ENCODE peak calls at places on chromosomes 7 and 10, in five cellular contexts. One of them, this sample, is unnamed.

GRCh38 chr7:134246761-134247160 is 70.0 kb downstream of the SLC35B4 start:
- DNase-seq in activated naive CD8-positive, alpha-beta T cell treated with anti-CD3 and anti-CD28 coated beads, Interleukin-2, amount 50 U/mL, for 24 hours: no peak
- DNase-seq in hepatocyte: no peak
- DNase-seq in neural crest cell: no peak
- DNase-seq in SK-MEL-5: peak; percentile 72
- DNase-seq in this sample: no peak

GRCh38 chr10:21281765-21282484 is 243.6 kb downstream of the SKIDA1 start:
- DNase-seq in activated naive CD8-positive, alpha-beta T cell treated with anti-CD3 and anti-CD28 coated beads, Interleukin-2, amount 50 U/mL, for 24 hours: no peak
- DNase-seq in hepatocyte: no peak
- DNase-seq in neural crest cell: no peak
- DNase-seq in SK-MEL-5: no peak
- DNase-seq in this sample: no peak

GRCh38 chr10:74453151-74453550 is 302.1 kb downstream of the ADK start:
- DNase-seq in activated naive CD8-positive, alpha-beta T cell treated with anti-CD3 and anti-CD28 coated beads, Interleukin-2, amount 50 U/mL, for 24 hours: no peak
- DNase-seq in hepatocyte: no peak
- DNase-seq in neural crest cell: no peak
- DNase-seq in SK-MEL-5: peak; percentile 32
- DNase-seq in this sample: no peak

GRCh38 chr7:143884978-143885559 is 16.9 kb downstream of the TCAF1 start:
- DNase-seq in activated naive CD8-positive, alpha-beta T cell treated with anti-CD3 and anti-CD28 coated beads, Interleukin-2, amount 50 U/mL, for 24 hours: peak; percentile 38
- DNase-seq in hepatocyte: peak; percentile 84
- DNase-seq in neural crest cell: peak; percentile 62
- DNase-seq in SK-MEL-5: no peak
- DNase-seq in this sample: no peak

GRCh38 chr7:87513735-87514319 is 38.3 kb upstream of the ABCB4 start:
- DNase-seq in activated naive CD8-positive, alpha-beta T cell treated with anti-CD3 and anti-CD28 coated beads, Interleukin-2, amount 50 U/mL, for 24 hours: no peak
- DNase-seq in hepatocyte: no peak
- DNase-seq in neural crest cell: no peak
- DNase-seq in SK-MEL-5: peak; percentile 70
- DNase-seq in this sample: no peak

GRCh38 chr10:87654212-87654611 is 5.5 kb upstream of the PAPSS2 start:
- DNase-seq in activated naive CD8-positive, alpha-beta T cell treated with anti-CD3 and anti-CD28 coated beads, Interleukin-2, amount 50 U/mL, for 24 hours: no peak
- DNase-seq in hepatocyte: no peak
- DNase-seq in neural crest cell: no peak
- DNase-seq in SK-MEL-5: no peak
- DNase-seq in this sample: no peak

GRCh38 chr10:88620441-88620840 is 33.9 kb downstream of the LIPJ start:
- DNase-seq in activated naive CD8-positive, alpha-beta T cell treated with anti-CD3 and anti-CD28 coated beads, Interleukin-2, amount 50 U/mL, for 24 hours: no peak
- DNase-seq in hepatocyte: no peak
- DNase-seq in neural crest cell: no peak
- DNase-seq in SK-MEL-5: no peak
- DNase-seq in this sample: no peak

GRCh38 chr10:117830832-117831231 is 215.9 kb downstream of the RAB11FIP2 start:
- DNase-seq in activated naive CD8-positive, alpha-beta T cell treated with anti-CD3 and anti-CD28 coated beads, Interleukin-2, amount 50 U/mL, for 24 hours: no peak
- DNase-seq in hepatocyte: no peak
- DNase-seq in neural crest cell: no peak
- DNase-seq in SK-MEL-5: no peak
- DNase-seq in this sample: no peak

GRCh38 chr7:23298141-23298851 is 843 bp upstream of the MALSU1 start:
- DNase-seq in activated naive CD8-positive, alpha-beta T cell treated with anti-CD3 and anti-CD28 coated beads, Interleukin-2, amount 50 U/mL, for 24 hours: no peak
- DNase-seq in hepatocyte: no peak
- DNase-seq in neural crest cell: no peak
- DNase-seq in SK-MEL-5: peak; percentile 81
- DNase-seq in this sample: no peak

GRCh38 chr10:89793649-89794254 is 92.4 kb downstream of the KIF20B start:
- DNase-seq in activated naive CD8-positive, alpha-beta T cell treated with anti-CD3 and anti-CD28 coated beads, Interleukin-2, amount 50 U/mL, for 24 hours: peak; percentile 11
- DNase-seq in hepatocyte: peak; percentile 85
- DNase-seq in neural crest cell: peak; percentile 43
- DNase-seq in SK-MEL-5: peak; percentile 77
- DNase-seq in this sample: no peak

GRCh38 chr10:123522702-123523312 is 143.3 kb upstream of the GPR26 start:
- DNase-seq in activated naive CD8-positive, alpha-beta T cell treated with anti-CD3 and anti-CD28 coated beads, Interleukin-2, amount 50 U/mL, for 24 hours: no peak
- DNase-seq in hepatocyte: no peak
- DNase-seq in neural crest cell: no peak
- DNase-seq in SK-MEL-5: no peak
- DNase-seq in this sample: no peak

GRCh38 chr7:39621261-39621660 is 2.1 kb upstream of the RALA start:
- DNase-seq in activated naive CD8-positive, alpha-beta T cell treated with anti-CD3 and anti-CD28 coated beads, Interleukin-2, amount 50 U/mL, for 24 hours: no peak
- DNase-seq in hepatocyte: no peak
- DNase-seq in neural crest cell: no peak
- DNase-seq in SK-MEL-5: no peak
- DNase-seq in this sample: no peak

GRCh38 chr7:114341648-114342047 is 73.0 kb upstream of the FOXP2 start:
- DNase-seq in activated naive CD8-positive, alpha-beta T cell treated with anti-CD3 and anti-CD28 coated beads, Interleukin-2, amount 50 U/mL, for 24 hours: no peak
- DNase-seq in hepatocyte: no peak
- DNase-seq in neural crest cell: no peak
- DNase-seq in SK-MEL-5: no peak
- DNase-seq in this sample: no peak

GRCh38 chr10:15027741-15028140 is 16.0 kb upstream of the OLAH start:
- DNase-seq in activated naive CD8-positive, alpha-beta T cell treated with anti-CD3 and anti-CD28 coated beads, Interleukin-2, amount 50 U/mL, for 24 hours: no peak
- DNase-seq in hepatocyte: no peak
- DNase-seq in neural crest cell: no peak
- DNase-seq in SK-MEL-5: peak; percentile 22
- DNase-seq in this sample: no peak

GRCh38 chr7:38728145-38728544 is 97.0 kb upstream of the AMPH start:
- DNase-seq in activated naive CD8-positive, alpha-beta T cell treated with anti-CD3 and anti-CD28 coated beads, Interleukin-2, amount 50 U/mL, for 24 hours: no peak
- DNase-seq in hepatocyte: no peak
- DNase-seq in neural crest cell: no peak
- DNase-seq in SK-MEL-5: no peak
- DNase-seq in this sample: no peak

GRCh38 chr10:51773681-51774080 is 74.3 kb upstream of the CSTF2T start:
- DNase-seq in activated naive CD8-positive, alpha-beta T cell treated with anti-CD3 and anti-CD28 coated beads, Interleukin-2, amount 50 U/mL, for 24 hours: no peak
- DNase-seq in hepatocyte: no peak
- DNase-seq in neural crest cell: no peak
- DNase-seq in SK-MEL-5: no peak
- DNase-seq in this sample: no peak

GRCh38 chr7:47290867-47291266 is 291.0 kb downstream of the TNS3 start:
- DNase-seq in activated naive CD8-positive, alpha-beta T cell treated with anti-CD3 and anti-CD28 coated beads, Interleukin-2, amount 50 U/mL, for 24 hours: no peak
- DNase-seq in hepatocyte: no peak
- DNase-seq in neural crest cell: no peak
- DNase-seq in SK-MEL-5: no peak
- DNase-seq in this sample: no peak

GRCh38 chr7:150447966-150448788 is 2.3 kb upstream of the GIMAP8 start:
- DNase-seq in activated naive CD8-positive, alpha-beta T cell treated with anti-CD3 and anti-CD28 coated beads, Interleukin-2, amount 50 U/mL, for 24 hours: no peak
- DNase-seq in hepatocyte: no peak
- DNase-seq in neural crest cell: no peak
- DNase-seq in SK-MEL-5: no peak
- DNase-seq in this sample: no peak

GRCh38 chr7:104650991-104651680 is 322.7 kb downstream of the LHFPL3 start:
- DNase-seq in activated naive CD8-positive, alpha-beta T cell treated with anti-CD3 and anti-CD28 coated beads, Interleukin-2, amount 50 U/mL, for 24 hours: no peak
- DNase-seq in hepatocyte: no peak
- DNase-seq in neural crest cell: no peak
- DNase-seq in SK-MEL-5: peak; percentile 59
- DNase-seq in this sample: no peak

GRCh38 chr7:134669845-134670373 is 23.3 kb downstream of the BPGM start:
- DNase-seq in activated naive CD8-positive, alpha-beta T cell treated with anti-CD3 and anti-CD28 coated beads, Interleukin-2, amount 50 U/mL, for 24 hours: peak; percentile 67
- DNase-seq in hepatocyte: peak; percentile 49
- DNase-seq in neural crest cell: no peak
- DNase-seq in SK-MEL-5: peak; percentile 76
- DNase-seq in this sample: no peak

GRCh38 chr7:153389261-153389660 is 629.7 kb downstream of the ACTR3B start:
- DNase-seq in activated naive CD8-positive, alpha-beta T cell treated with anti-CD3 and anti-CD28 coated beads, Interleukin-2, amount 50 U/mL, for 24 hours: no peak
- DNase-seq in hepatocyte: no peak
- DNase-seq in neural crest cell: no peak
- DNase-seq in SK-MEL-5: no peak
- DNase-seq in this sample: no peak

GRCh38 chr10:49400365-49400764 is 4.5 kb upstream of the DRGX start:
- DNase-seq in activated naive CD8-positive, alpha-beta T cell treated with anti-CD3 and anti-CD28 coated beads, Interleukin-2, amount 50 U/mL, for 24 hours: no peak
- DNase-seq in hepatocyte: no peak
- DNase-seq in neural crest cell: no peak
- DNase-seq in SK-MEL-5: no peak
- DNase-seq in this sample: no peak

GRCh38 chr7:95607477-95608010 is 11.2 kb upstream of the PDK4 start:
- DNase-seq in activated naive CD8-positive, alpha-beta T cell treated with anti-CD3 and anti-CD28 coated beads, Interleukin-2, amount 50 U/mL, for 24 hours: no peak
- DNase-seq in hepatocyte: no peak
- DNase-seq in neural crest cell: no peak
- DNase-seq in SK-MEL-5: no peak
- DNase-seq in this sample: no peak

GRCh38 chr7:122485841-122486240 is 181.3 kb upstream of the FEZF1 start:
- DNase-seq in activated naive CD8-positive, alpha-beta T cell treated with anti-CD3 and anti-CD28 coated beads, Interleukin-2, amount 50 U/mL, for 24 hours: no peak
- DNase-seq in hepatocyte: no peak
- DNase-seq in neural crest cell: no peak
- DNase-seq in SK-MEL-5: no peak
- DNase-seq in this sample: no peak

GRCh38 chr7:29194206-29194593 is 375 bp upstream of the CHN2 start:
- DNase-seq in activated naive CD8-positive, alpha-beta T cell treated with anti-CD3 and anti-CD28 coated beads, Interleukin-2, amount 50 U/mL, for 24 hours: no peak
- DNase-seq in hepatocyte: peak; percentile 45
- DNase-seq in neural crest cell: peak; percentile 26
- DNase-seq in SK-MEL-5: peak; percentile 38
- DNase-seq in this sample: no peak

GRCh38 chr10:2900530-2900929 is 166.8 kb upstream of the PFKP start:
- DNase-seq in activated naive CD8-positive, alpha-beta T cell treated with anti-CD3 and anti-CD28 coated beads, Interleukin-2, amount 50 U/mL, for 24 hours: no peak
- DNase-seq in hepatocyte: no peak
- DNase-seq in neural crest cell: no peak
- DNase-seq in SK-MEL-5: no peak
- DNase-seq in this sample: no peak

GRCh38 chr7:158816995-158817394 is 12.3 kb downstream of the ESYT2 start:
- DNase-seq in activated naive CD8-positive, alpha-beta T cell treated with anti-CD3 and anti-CD28 coated beads, Interleukin-2, amount 50 U/mL, for 24 hours: no peak
- DNase-seq in hepatocyte: peak; percentile 50
- DNase-seq in neural crest cell: no peak
- DNase-seq in SK-MEL-5: no peak
- DNase-seq in this sample: no peak

GRCh38 chr10:63633677-63634487 is 112.7 kb downstream of the REEP3 start:
- DNase-seq in activated naive CD8-positive, alpha-beta T cell treated with anti-CD3 and anti-CD28 coated beads, Interleukin-2, amount 50 U/mL, for 24 hours: no peak
- DNase-seq in hepatocyte: no peak
- DNase-seq in neural crest cell: no peak
- DNase-seq in SK-MEL-5: peak; percentile 68
- DNase-seq in this sample: no peak

GRCh38 chr10:110857265-110858158 is 14.2 kb upstream of the PDCD4 start:
- DNase-seq in activated naive CD8-positive, alpha-beta T cell treated with anti-CD3 and anti-CD28 coated beads, Interleukin-2, amount 50 U/mL, for 24 hours: no peak
- DNase-seq in hepatocyte: peak; percentile 87
- DNase-seq in neural crest cell: no peak
- DNase-seq in SK-MEL-5: no peak
- DNase-seq in this sample: no peak

GRCh38 chr7:20598479-20599419 is 16.7 kb upstream of the ABCB5 start:
- DNase-seq in activated naive CD8-positive, alpha-beta T cell treated with anti-CD3 and anti-CD28 coated beads, Interleukin-2, amount 50 U/mL, for 24 hours: no peak
- DNase-seq in hepatocyte: peak; percentile 73
- DNase-seq in neural crest cell: no peak
- DNase-seq in SK-MEL-5: peak; percentile 91
- DNase-seq in this sample: no peak

GRCh38 chr7:66826649-66827048 is 86.1 kb downstream of the RABGEF1 start:
- DNase-seq in activated naive CD8-positive, alpha-beta T cell treated with anti-CD3 and anti-CD28 coated beads, Interleukin-2, amount 50 U/mL, for 24 hours: no peak
- DNase-seq in hepatocyte: no peak
- DNase-seq in neural crest cell: no peak
- DNase-seq in SK-MEL-5: no peak
- DNase-seq in this sample: no peak

GRCh38 chr10:24645784-24646183 is 77.9 kb downstream of the ARHGAP21 start:
- DNase-seq in activated naive CD8-positive, alpha-beta T cell treated with anti-CD3 and anti-CD28 coated beads, Interleukin-2, amount 50 U/mL, for 24 hours: no peak
- DNase-seq in hepatocyte: no peak
- DNase-seq in neural crest cell: no peak
- DNase-seq in SK-MEL-5: no peak
- DNase-seq in this sample: no peak

GRCh38 chr7:24727165-24728120 is 29.8 kb downstream of the GSDME start:
- DNase-seq in activated naive CD8-positive, alpha-beta T cell treated with anti-CD3 and anti-CD28 coated beads, Interleukin-2, amount 50 U/mL, for 24 hours: no peak
- DNase-seq in hepatocyte: no peak
- DNase-seq in neural crest cell: no peak
- DNase-seq in SK-MEL-5: no peak
- DNase-seq in this sample: peak; percentile 61

GRCh38 chr10:677038-677437 is 12.4 kb downstream of the DIP2C start:
- DNase-seq in activated naive CD8-positive, alpha-beta T cell treated with anti-CD3 and anti-CD28 coated beads, Interleukin-2, amount 50 U/mL, for 24 hours: no peak
- DNase-seq in hepatocyte: no peak
- DNase-seq in neural crest cell: no peak
- DNase-seq in SK-MEL-5: no peak
- DNase-seq in this sample: no peak

GRCh38 chr7:24617957-24618616 is 44.8 kb downstream of the PALS2 start:
- DNase-seq in activated naive CD8-positive, alpha-beta T cell treated with anti-CD3 and anti-CD28 coated beads, Interleukin-2, amount 50 U/mL, for 24 hours: no peak
- DNase-seq in hepatocyte: no peak
- DNase-seq in neural crest cell: no peak
- DNase-seq in SK-MEL-5: no peak
- DNase-seq in this sample: no peak

GRCh38 chr7:29921404-29922010 is 68.1 kb downstream of the SCRN1 start:
- DNase-seq in activated naive CD8-positive, alpha-beta T cell treated with anti-CD3 and anti-CD28 coated beads, Interleukin-2, amount 50 U/mL, for 24 hours: peak; percentile 29
- DNase-seq in hepatocyte: peak; percentile 68
- DNase-seq in neural crest cell: peak; percentile 54
- DNase-seq in SK-MEL-5: peak; percentile 93
- DNase-seq in this sample: no peak

GRCh38 chr10:109914966-109915365 is 8.3 kb downstream of the XPNPEP1 start:
- DNase-seq in activated naive CD8-positive, alpha-beta T cell treated with anti-CD3 and anti-CD28 coated beads, Interleukin-2, amount 50 U/mL, for 24 hours: no peak
- DNase-seq in hepatocyte: peak; percentile 83
- DNase-seq in neural crest cell: no peak
- DNase-seq in SK-MEL-5: no peak
- DNase-seq in this sample: no peak

GRCh38 chr10:102545997-102546396 is 42.2 kb downstream of the SUFU start:
- DNase-seq in activated naive CD8-positive, alpha-beta T cell treated with anti-CD3 and anti-CD28 coated beads, Interleukin-2, amount 50 U/mL, for 24 hours: no peak
- DNase-seq in hepatocyte: no peak
- DNase-seq in neural crest cell: no peak
- DNase-seq in SK-MEL-5: no peak
- DNase-seq in this sample: peak; percentile 22

GRCh38 chr10:119166111-119166500 is 592 bp upstream of the SFXN4 start:
- DNase-seq in activated naive CD8-positive, alpha-beta T cell treated with anti-CD3 and anti-CD28 coated beads, Interleukin-2, amount 50 U/mL, for 24 hours: no peak
- DNase-seq in hepatocyte: no peak
- DNase-seq in neural crest cell: no peak
- DNase-seq in SK-MEL-5: no peak
- DNase-seq in this sample: no peak

GRCh38 chr7:83648464-83649241 is at the start of gene SEMA3E:
- DNase-seq in activated naive CD8-positive, alpha-beta T cell treated with anti-CD3 and anti-CD28 coated beads, Interleukin-2, amount 50 U/mL, for 24 hours: no peak
- DNase-seq in hepatocyte: peak; percentile 61
- DNase-seq in neural crest cell: peak; percentile 12
- DNase-seq in SK-MEL-5: peak; percentile 59
- DNase-seq in this sample: no peak